ENCODE peak calls at places on chromosome 18, in six cellular contexts. U is fibroblast of the conjunctiva; S is stimulated activated CD4-positive, alpha-beta T cell treated with anti-CD3 and anti-CD28 coated beads, Interleukin-1b, Interleukin-23, amount 100 ng/mL, for 1 hour; I is psoas muscle; V is substantia nigra; K is EH. C is an unnamed sample.

GRCh38 chr18:44552706-44553105 is 128.0 kb upstream of the SETBP1 start:
- DNase-seq in U (no peak), S (no peak), I (no peak), V (no peak), K (no peak), C (no peak)

GRCh38 chr18:53771664-53772063 is 452.8 kb downstream of the MBD2 start:
- DNase-seq in U (no peak), S (no peak), I (no peak), V (no peak), K (no peak), C (no peak)

GRCh38 chr18:40079786-40080185 is 1875.2 kb upstream of the PIK3C3 start:
- DNase-seq in U (no peak), S (no peak), I (no peak), V (no peak), K (no peak), C (no peak)

GRCh38 chr18:10035306-10035991 is 121.6 kb downstream of the VAPA start:
- DNase-seq in U (no peak), S (no peak), I (no peak), V (no peak), K (peak), C (no peak)

GRCh38 chr18:69948919-69949537 is 1.4 kb upstream of the CD226 start:
- DNase-seq in U (no peak), S (no peak), I (no peak), V (no peak), K (peak), C (no peak)

GRCh38 chr18:5519448-5520362 is 24.1 kb downstream of the EPB41L3 start:
- DNase-seq in U (no peak), S (no peak), I (no peak), V (no peak), K (no peak), C (no peak)

GRCh38 chr18:13412017-13412416 is 193.5 kb downstream of the LDLRAD4 start:
- DNase-seq in U (no peak), S (no peak), I (no peak), V (no peak), K (no peak), C (no peak)

GRCh38 chr18:11407900-11408299 is 201.5 kb upstream of the SLC35G4 start:
- DNase-seq in U (no peak), S (no peak), I (no peak), V (no peak), K (peak), C (no peak)

GRCh38 chr18:41875094-41875780 is 79.8 kb upstream of the PIK3C3 start:
- DNase-seq in U (no peak), S (no peak), I (no peak), V (no peak), K (peak), C (no peak)

GRCh38 chr18:6741290-6741689 is 11.8 kb downstream of the ARHGAP28 start:
- DNase-seq in U (peak), S (no peak), I (peak), V (no peak), K (peak), C (peak)

GRCh38 chr18:47531759-47532158 is 280.3 kb upstream of the SKOR2 start:
- DNase-seq in U (no peak), S (no peak), I (no peak), V (no peak), K (no peak), C (no peak)